ENCODE peak calls at places on chromosomes 2 and 18, in six cellular contexts. A, J, M, U, E and Z are unnamed samples.

GRCh38 chr2:44940612-44941464 is 664 bp upstream of the SIX3 start:
- DNase-seq in A (no peak), J (no peak), M (no peak), U (no peak), E (no peak), Z (peak)

GRCh38 chr2:10305254-10305635 is 2.5 kb downstream of the HPCAL1 start:
- DNase-seq in A (no peak), J (no peak), M (no peak), U (peak), E (no peak), Z (no peak)

GRCh38 chr2:23604731-23605130 is 219.8 kb downstream of the KLHL29 start:
- DNase-seq in A (no peak), J (no peak), M (no peak), U (no peak), E (no peak), Z (peak)

GRCh38 chr2:175687465-175687864 is 314.6 kb downstream of the LNPK start:
- DNase-seq in A (no peak), J (no peak), M (no peak), U (no peak), E (no peak), Z (no peak)

GRCh38 chr18:4605222-4605621 is 150.1 kb upstream of the DLGAP1 start:
- DNase-seq in A (no peak), J (no peak), M (no peak), U (no peak), E (no peak), Z (no peak)

GRCh38 chr2:230986520-230987136 is 9.3 kb upstream of the SPATA3 start:
- DNase-seq in A (no peak), J (no peak), M (no peak), U (no peak), E (no peak), Z (no peak)

GRCh38 chr2:202030676-202031075 is 3.0 kb upstream of the FZD7 start:
- DNase-seq in A (peak), J (no peak), M (no peak), U (no peak), E (no peak), Z (no peak)

GRCh38 chr2:222057249-222058073 is 241.3 kb downstream of the PAX3 start:
- DNase-seq in A (no peak), J (no peak), M (no peak), U (no peak), E (peak), Z (no peak)

GRCh38 chr18:28168725-28169124 is 8.2 kb downstream of the CDH2 start:
- DNase-seq in A (no peak), J (no peak), M (no peak), U (no peak), E (no peak), Z (no peak)

GRCh38 chr2:39099820-39100728 is 20.8 kb downstream of the SOS1 start:
- DNase-seq in A (no peak), J (no peak), M (no peak), U (no peak), E (no peak), Z (no peak)

GRCh38 chr18:29062921-29063320 is 886.0 kb upstream of the CDH2 start:
- DNase-seq in A (no peak), J (no peak), M (no peak), U (no peak), E (no peak), Z (no peak)